ENCODE peak calls at places on chromosomes 16 and 17, in five cellular contexts. One of them, this sample, is unnamed.

GRCh38 chr16:54072237-54072636 is 214.3 kb downstream of the IRX3 start:
- DNase-seq in cardiac muscle cell: no peak
- DNase-seq in testis: no peak
- DNase-seq in SJCRH30: no peak
- DNase-seq in CD4-positive, alpha-beta memory T cell: no peak
- DNase-seq in this sample: no peak

GRCh38 chr17:17628388-17629008 is 37.0 kb upstream of the PEMT start:
- DNase-seq in cardiac muscle cell: no peak
- DNase-seq in testis: no peak
- DNase-seq in SJCRH30: peak; percentile 68
- DNase-seq in CD4-positive, alpha-beta memory T cell: peak; percentile 48
- DNase-seq in this sample: no peak

GRCh38 chr17:21373034-21373433 is 3.1 kb upstream of the KCNJ12 start:
- DNase-seq in SJCRH30: peak; percentile 75
- DNase-seq in CD4-positive, alpha-beta memory T cell: no peak
- DNase-seq in cardiac muscle cell: no peak
- DNase-seq in testis: no peak
- DNase-seq in this sample: no peak

GRCh38 chr16:24151482-24151939 is 104.6 kb upstream of the CACNG3 start:
- DNase-seq in testis: no peak
- DNase-seq in CD4-positive, alpha-beta memory T cell: peak; percentile 35
- DNase-seq in cardiac muscle cell: no peak
- DNase-seq in SJCRH30: peak; percentile 11
- DNase-seq in this sample: no peak

GRCh38 chr17:59155439-59156177 is at the start of gene PRR11:
- DNase-seq in testis: peak; percentile 100
- DNase-seq in cardiac muscle cell: no peak
- DNase-seq in SJCRH30: peak; percentile 99
- DNase-seq in CD4-positive, alpha-beta memory T cell: peak; percentile 99
- DNase-seq in this sample: peak; percentile 94

GRCh38 chr17:79461041-79461440 is 149.8 kb downstream of the RBFOX3 start:
- DNase-seq in CD4-positive, alpha-beta memory T cell: no peak
- DNase-seq in SJCRH30: no peak
- DNase-seq in testis: no peak
- DNase-seq in cardiac muscle cell: no peak
- DNase-seq in this sample: no peak

GRCh38 chr16:64362193-64362592 is 759.7 kb downstream of the CDH11 start:
- DNase-seq in cardiac muscle cell: no peak
- DNase-seq in CD4-positive, alpha-beta memory T cell: no peak
- DNase-seq in SJCRH30: no peak
- DNase-seq in testis: no peak
- DNase-seq in this sample: no peak

GRCh38 chr17:11182430-11182829 is 58.6 kb upstream of the SHISA6 start:
- DNase-seq in testis: no peak
- DNase-seq in cardiac muscle cell: no peak
- DNase-seq in CD4-positive, alpha-beta memory T cell: no peak
- DNase-seq in SJCRH30: no peak
- DNase-seq in this sample: no peak

GRCh38 chr16:878071-878784 is 77.7 kb upstream of the GNG13 start:
- DNase-seq in CD4-positive, alpha-beta memory T cell: peak; percentile 21
- DNase-seq in SJCRH30: no peak
- DNase-seq in testis: no peak
- DNase-seq in cardiac muscle cell: no peak
- DNase-seq in this sample: no peak

GRCh38 chr16:63530208-63530607 is 1494.0 kb upstream of the CDH8 start:
- DNase-seq in CD4-positive, alpha-beta memory T cell: no peak
- DNase-seq in cardiac muscle cell: peak; percentile 6
- DNase-seq in SJCRH30: no peak
- DNase-seq in testis: no peak
- DNase-seq in this sample: no peak

GRCh38 chr17:49229805-49230600 is 584 bp downstream of the PHOSPHO1 start:
- DNase-seq in cardiac muscle cell: no peak
- DNase-seq in testis: no peak
- DNase-seq in SJCRH30: no peak
- DNase-seq in CD4-positive, alpha-beta memory T cell: no peak
- DNase-seq in this sample: peak; percentile 64

GRCh38 chr16:23974223-23974622 is 138.4 kb downstream of the PRKCB start:
- DNase-seq in SJCRH30: peak; percentile 40
- DNase-seq in cardiac muscle cell: no peak
- DNase-seq in testis: no peak
- DNase-seq in CD4-positive, alpha-beta memory T cell: no peak
- DNase-seq in this sample: no peak

GRCh38 chr17:49646391-49647255 is 31.3 kb downstream of the SPOP start:
- DNase-seq in SJCRH30: peak; percentile 13
- DNase-seq in cardiac muscle cell: peak; percentile 58
- DNase-seq in CD4-positive, alpha-beta memory T cell: no peak
- DNase-seq in testis: no peak
- DNase-seq in this sample: peak; percentile 60

GRCh38 chr17:496761-497586 is 144.4 kb upstream of the RPH3AL start:
- DNase-seq in CD4-positive, alpha-beta memory T cell: no peak
- DNase-seq in cardiac muscle cell: no peak
- DNase-seq in SJCRH30: no peak
- DNase-seq in testis: no peak
- DNase-seq in this sample: no peak

GRCh38 chr17:4232168-4232813 is 31.5 kb downstream of the ANKFY1 start:
- DNase-seq in cardiac muscle cell: peak; percentile 76
- DNase-seq in SJCRH30: no peak
- DNase-seq in testis: no peak
- DNase-seq in CD4-positive, alpha-beta memory T cell: peak; percentile 32
- DNase-seq in this sample: no peak

GRCh38 chr16:4954714-4955113 is 3.4 kb upstream of the SEC14L5 start:
- DNase-seq in cardiac muscle cell: no peak
- DNase-seq in CD4-positive, alpha-beta memory T cell: no peak
- DNase-seq in testis: no peak
- DNase-seq in SJCRH30: no peak
- DNase-seq in this sample: no peak

GRCh38 chr16:24253192-24253591 is 2.9 kb upstream of the CACNG3 start:
- DNase-seq in SJCRH30: peak; percentile 55
- DNase-seq in cardiac muscle cell: peak; percentile 48
- DNase-seq in testis: peak; percentile 65
- DNase-seq in CD4-positive, alpha-beta memory T cell: peak; percentile 45
- DNase-seq in this sample: no peak

GRCh38 chr16:88911946-88912310 is 45.5 kb upstream of the PABPN1L start:
- DNase-seq in SJCRH30: no peak
- DNase-seq in cardiac muscle cell: no peak
- DNase-seq in CD4-positive, alpha-beta memory T cell: no peak
- DNase-seq in testis: no peak
- DNase-seq in this sample: no peak
- H3K27me3 ChIP-seq in SJCRH30: no peaks in the 10 kb centered on the region
- H3K27me3 ChIP-seq in cardiac muscle cell: no peaks in the 10 kb centered on the region
- H3K27me3 ChIP-seq in CD4-positive, alpha-beta memory T cell: no peaks in the 10 kb centered on the region
- H3K27me3 ChIP-seq in testis: no peaks in the 10 kb centered on the region
- H3K27me3 ChIP-seq in this sample: no peaks in the 10 kb centered on the region

GRCh38 chr17:68599873-68600122 is 1.4 kb downstream of the FAM20A start:
- DNase-seq in SJCRH30: no peak
- DNase-seq in CD4-positive, alpha-beta memory T cell: no peak
- DNase-seq in cardiac muscle cell: no peak
- DNase-seq in testis: peak; percentile 39
- DNase-seq in this sample: peak; percentile 55
- H3K4me3 ChIP-seq in SJCRH30: peak overlapping the region; percentile 59
- H3K4me3 ChIP-seq in CD4-positive, alpha-beta memory T cell: no peak overlapping the region
- H3K4me3 ChIP-seq in cardiac muscle cell: peak overlapping the region; percentile 82
- H3K4me3 ChIP-seq in testis: peak overlapping the region; percentile 82
- H3K4me3 ChIP-seq in this sample: peak overlapping the region; percentile 82

GRCh38 chr17:74336307-74336706 is 10.3 kb downstream of the KIF19 start:
- DNase-seq in testis: no peak
- DNase-seq in SJCRH30: no peak
- DNase-seq in CD4-positive, alpha-beta memory T cell: no peak
- DNase-seq in cardiac muscle cell: no peak
- DNase-seq in this sample: no peak
- H3K4me1 ChIP-seq in testis: no peaks in the 10 kb centered on the region
- H3K4me1 ChIP-seq in SJCRH30: peaks cover 16% of the 10 kb centered on the region
- H3K4me1 ChIP-seq in CD4-positive, alpha-beta memory T cell: no peaks in the 10 kb centered on the region
- H3K4me1 ChIP-seq in cardiac muscle cell: peaks cover 7% of the 10 kb centered on the region
- H3K4me1 ChIP-seq in this sample: no peaks in the 10 kb centered on the region

DNA sequence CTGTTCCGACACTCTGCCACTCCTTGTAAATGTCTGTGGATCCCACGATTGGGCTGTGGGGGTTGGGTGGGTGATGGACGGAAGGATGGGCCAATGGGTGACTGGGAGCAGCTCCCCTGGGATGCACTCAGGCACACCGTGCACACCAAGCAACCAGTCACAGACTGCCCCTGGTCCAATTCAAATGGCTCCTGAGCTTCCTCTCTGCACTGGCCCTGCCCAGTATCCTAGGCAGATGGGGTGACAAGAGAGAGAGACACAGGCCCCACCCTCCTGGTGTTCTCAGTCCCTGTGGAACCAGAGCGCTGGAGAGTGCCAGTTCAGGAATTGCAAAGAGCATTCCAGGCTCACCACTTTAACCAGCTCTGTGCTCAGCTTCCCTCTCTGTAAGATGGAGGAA is 32.8 kb downstream of the BEAN1 start:
- DNase-seq in cardiac muscle cell: no peak
- DNase-seq in CD4-positive, alpha-beta memory T cell: no peak
- DNase-seq in testis: no peak
- DNase-seq in SJCRH30: no peak
- DNase-seq in this sample: no peak
- H3K27me3 ChIP-seq in cardiac muscle cell: peaks cover 3% of the 10 kb centered on the region
- H3K27me3 ChIP-seq in CD4-positive, alpha-beta memory T cell: no peaks in the 10 kb centered on the region
- H3K27me3 ChIP-seq in testis: no peaks in the 10 kb centered on the region
- H3K27me3 ChIP-seq in SJCRH30: no peaks in the 10 kb centered on the region
- H3K27me3 ChIP-seq in this sample: no peaks in the 10 kb centered on the region

DNA sequence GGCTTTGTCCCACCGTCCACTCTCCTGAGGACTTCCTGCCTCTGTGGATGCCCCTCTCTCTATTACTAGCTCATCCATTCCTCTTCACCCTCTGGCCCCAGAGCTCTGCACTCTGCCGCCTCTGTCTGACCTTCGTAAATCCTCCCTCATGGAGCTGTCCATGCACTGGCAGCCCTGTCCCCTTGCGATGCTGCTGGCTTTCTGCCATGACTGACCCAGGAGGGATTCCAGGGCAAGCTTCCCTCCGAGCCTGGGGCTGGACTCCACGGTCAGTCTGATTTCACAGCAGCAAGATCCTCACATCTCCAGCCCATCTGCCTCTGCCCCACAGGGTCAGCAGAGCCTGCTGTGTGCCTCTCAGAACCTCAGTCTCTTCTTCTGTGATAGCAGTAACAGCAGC is 4.7 kb downstream of the CBFA2T3 start:
- DNase-seq in cardiac muscle cell: no peak
- DNase-seq in SJCRH30: peak; percentile 40
- DNase-seq in CD4-positive, alpha-beta memory T cell: no peak
- DNase-seq in testis: no peak
- DNase-seq in this sample: no peak
- H3K4me3 ChIP-seq in cardiac muscle cell: no peak overlapping the region
- H3K4me3 ChIP-seq in SJCRH30: no peak overlapping the region
- H3K4me3 ChIP-seq in CD4-positive, alpha-beta memory T cell: no peak overlapping the region
- H3K4me3 ChIP-seq in testis: no peak overlapping the region
- H3K4me3 ChIP-seq in this sample: no peak overlapping the region

DNA sequence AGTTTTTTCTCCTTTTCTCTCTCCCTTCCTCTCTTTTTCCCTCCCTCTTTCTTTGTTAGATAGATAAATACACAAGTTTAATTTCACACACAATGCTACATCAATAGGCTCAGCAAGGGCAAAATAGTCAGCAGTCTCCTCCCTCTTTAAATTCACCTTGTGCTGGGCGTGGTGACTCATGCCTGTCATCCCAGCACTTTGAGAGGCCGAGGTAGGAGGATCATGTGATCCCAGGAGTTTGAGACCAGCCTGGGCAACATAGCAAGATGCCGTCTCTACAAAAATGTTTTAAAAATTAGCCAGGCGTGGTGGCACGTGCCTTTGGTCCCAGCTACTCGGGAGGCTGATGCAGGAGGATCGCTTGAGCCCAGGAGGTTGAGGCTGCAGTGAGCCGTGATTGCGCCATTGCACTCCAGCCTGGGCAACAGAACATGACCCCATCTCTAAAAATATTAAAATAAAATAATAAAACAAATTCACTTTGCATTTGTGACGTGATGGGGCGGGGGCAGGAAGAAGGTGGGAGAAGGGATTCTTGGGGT is 27.4 kb downstream of the IL21R start:
- DNase-seq in CD4-positive, alpha-beta memory T cell: no peak
- DNase-seq in testis: peak; percentile 6
- DNase-seq in cardiac muscle cell: no peak
- DNase-seq in SJCRH30: no peak
- DNase-seq in this sample: peak; percentile 6
- H3K4me1 ChIP-seq in CD4-positive, alpha-beta memory T cell: peaks cover 33% of the 10 kb centered on the region
- H3K4me1 ChIP-seq in testis: no peaks in the 10 kb centered on the region
- H3K4me1 ChIP-seq in cardiac muscle cell: no peaks in the 10 kb centered on the region
- H3K4me1 ChIP-seq in SJCRH30: peaks cover 11% of the 10 kb centered on the region
- H3K4me1 ChIP-seq in this sample: no peaks in the 10 kb centered on the region

This sample was measured in right cardiac atrium.